ENCODE peak calls at places on chromosomes 6 and 20, in four cellular contexts. E, J, A and L are unnamed samples. For H3K9me3, the result is how much of the 10 kb centered on the place peaks cover.

GRCh38 chr6:26172496-26172958 is 85.3 kb downstream of the HFE start:
- DNase-seq in J (no peak), E (peak), A (peak), L (no peak)

GRCh38 chr6:47780510-47781356 is 1.1 kb upstream of the OPN5 start:
- DNase-seq in E (peak), J (peak), A (peak), L (peak)

GRCh38 chr6:144467921-144468320 is 182.8 kb downstream of the UTRN start:
- DNase-seq in A (no peak), J (no peak), E (no peak), L (no peak)

GRCh38 chr6:137191670-137192069 is 18.2 kb upstream of the IL22RA2 start:
- DNase-seq in E (no peak), J (no peak), A (no peak), L (no peak)

GRCh38 chr6:54655162-54655561 is 191.4 kb upstream of the FAM83B start:
- DNase-seq in E (no peak), J (no peak), A (no peak), L (no peak)

GRCh38 chr20:43911066-43911465 is 3.6 kb upstream of the TOX2 start:
- DNase-seq in J (no peak), E (no peak), A (no peak), L (no peak)

GRCh38 chr6:67277312-67277711 is 1357.8 kb upstream of the ADGRB3 start:
- DNase-seq in E (no peak), J (no peak), A (no peak), L (no peak)

GRCh38 chr20:3000852-3001523 is 42.4 kb upstream of the GNRH2 start:
- DNase-seq in J (no peak), A (peak), E (peak), L (peak)

GRCh38 chr6:34346175-34347119 is 46.0 kb downstream of the NUDT3 start:
- DNase-seq in E (no peak), J (no peak), A (peak), L (no peak)

GRCh38 chr6:165847407-165848098 is 184.5 kb upstream of the PDE10A start:
- DNase-seq in A (no peak), E (no peak), J (no peak), L (no peak)

GRCh38 chr20:33337531-33338165 is 54.6 kb downstream of the BPIFB1 start:
- DNase-seq in J (no peak), E (no peak), A (no peak), L (no peak)

GRCh38 chr20:53827996-53828672 is 234.5 kb upstream of the ZNF217 start:
- DNase-seq in J (no peak), A (no peak), E (no peak), L (peak)

GRCh38 chr6:41306187-41306854 is 19.8 kb upstream of the TREM1 start:
- DNase-seq in A (peak), E (peak), J (no peak), L (no peak)

GRCh38 chr20:31862506-31862905 is 7.8 kb downstream of the DUSP15 start:
- DNase-seq in J (no peak), E (no peak), A (no peak), L (no peak)

DNA sequence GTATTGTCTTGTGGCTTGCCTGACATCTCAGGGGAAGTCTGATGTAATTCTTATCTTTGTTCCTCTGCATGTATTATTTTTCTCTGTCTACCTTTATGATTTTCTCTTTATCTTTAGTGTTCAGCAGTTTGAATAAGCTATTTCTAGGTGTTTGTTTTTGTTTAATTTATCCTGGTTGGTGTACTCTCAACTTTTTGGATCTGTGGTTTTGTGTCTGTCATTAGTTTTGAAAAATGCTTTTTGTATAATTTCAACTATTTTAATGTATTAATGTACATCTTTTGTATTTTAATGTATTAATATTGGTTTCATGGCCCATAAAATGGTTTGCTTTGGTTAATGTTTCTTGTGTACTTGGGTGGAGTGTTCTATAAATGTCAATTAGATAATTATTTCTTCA is 15.9 kb upstream of the APCDD1L start:
- DNase-seq in E (no peak), J (no peak), A (no peak), L (no peak)
- H3K9me3 ChIP-seq in E (under half), J (under half), A (under half), L (under half)

GRCh38 chr20:48905322-48905647 is 16.2 kb upstream of the ARFGEF2 start:
- DNase-seq in E (no peak), J (no peak), A (no peak), L (no peak)
- H3K4me3 ChIP-seq in E (no peak), J (no peak), A (no peak), L (no peak)

GRCh38 chr6:118577972-118578371 is 29.9 kb downstream of the PLN start:
- DNase-seq in J (no peak), E (no peak), A (no peak), L (no peak)
- H3K9me3 ChIP-seq in J (under half), E (half or more), A (under half), L (under half)

DNA sequence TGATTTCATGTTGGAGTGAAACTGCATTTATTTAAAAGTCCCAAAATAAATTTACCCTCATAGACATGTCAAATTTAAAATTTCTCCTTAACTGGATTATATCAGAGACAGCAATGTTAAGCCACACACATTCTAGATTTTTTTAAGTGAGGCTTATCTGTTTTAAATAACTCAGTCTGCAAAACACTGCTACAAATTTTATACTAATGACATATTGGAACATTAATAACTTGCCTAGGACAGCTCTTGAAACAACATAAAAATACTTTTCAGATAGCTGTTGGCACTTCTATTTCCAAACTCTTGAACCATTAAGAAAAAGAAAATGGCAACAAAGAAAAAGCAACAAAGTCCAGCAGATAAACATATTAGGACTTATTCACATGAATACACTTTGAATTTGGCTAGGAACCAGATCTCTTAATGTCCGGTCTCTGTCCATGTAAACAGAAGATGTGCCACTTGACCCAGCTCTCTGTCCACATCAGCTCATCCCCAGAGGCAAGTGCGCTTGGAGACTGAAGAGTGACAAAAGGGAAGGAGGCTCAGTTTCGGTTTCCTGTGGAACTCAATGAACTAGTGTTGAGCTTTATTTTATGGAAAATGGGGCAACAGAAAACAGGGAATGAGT is 219.3 kb upstream of the THBS2 start:
- DNase-seq in A (no peak), E (no peak), J (no peak), L (no peak)
- H3K4me3 ChIP-seq in A (no peak), E (no peak), J (no peak), L (no peak)

DNA sequence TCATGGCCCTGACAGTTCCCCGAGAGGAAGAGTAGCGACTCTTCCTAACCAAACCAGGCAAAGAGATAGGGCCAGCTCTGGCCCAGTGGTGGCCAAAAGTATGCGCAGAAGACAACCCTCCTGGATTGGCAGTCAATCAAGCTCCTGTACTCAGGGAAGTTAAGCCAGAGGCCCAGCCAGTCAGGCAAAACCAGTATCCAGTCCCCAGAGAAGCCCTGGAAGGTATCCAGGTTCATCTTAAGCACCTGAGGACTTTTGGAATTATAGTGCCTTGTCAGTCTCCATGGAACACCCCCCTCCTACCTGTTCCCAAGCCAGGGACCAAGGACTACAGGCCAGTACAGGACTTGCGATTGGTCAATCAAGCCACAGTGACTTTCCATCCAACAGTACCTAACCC is 298.3 kb downstream of the RNGTT start:
- DNase-seq in A (no peak), J (no peak), E (no peak), L (no peak)
- H3K9me3 ChIP-seq in A (under half), J (under half), E (under half), L (under half)

GRCh38 chr6:125533710-125534397 is 215.6 kb upstream of the HEY2 start:
- DNase-seq in A (no peak), J (no peak), E (no peak), L (no peak)
- H3K4me3 ChIP-seq in A (no peak), J (no peak), E (no peak), L (no peak)

DNA sequence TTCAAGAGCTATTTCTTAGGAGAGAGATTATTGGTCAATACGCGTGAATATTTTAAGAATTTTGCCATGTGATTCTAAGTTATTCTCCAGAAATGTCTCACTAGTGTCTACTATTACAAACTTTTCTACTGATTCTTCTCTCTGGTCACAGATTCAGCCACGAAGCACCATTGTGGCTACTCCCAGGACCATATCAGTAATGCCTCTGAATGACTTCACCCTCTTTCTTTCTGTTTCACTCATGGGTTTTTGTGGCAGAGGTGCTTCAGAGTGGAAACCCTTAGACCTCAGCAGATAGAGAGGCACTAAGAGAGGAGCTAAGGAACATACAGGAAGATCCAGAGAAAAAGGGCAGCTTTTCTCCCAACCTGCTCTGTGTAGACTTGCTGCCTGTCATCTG is 211.3 kb downstream of the CBLN4 start:
- DNase-seq in E (no peak), A (no peak), J (no peak), L (no peak)
- H3K9me3 ChIP-seq in E (under half), A (under half), J (under half), L (under half)

GRCh38 chr6:71886184-71887005 is at the start of gene RIMS1:
- DNase-seq in E (peak), A (no peak), J (peak), L (no peak)
- H3K4me3 ChIP-seq in E (no peak), A (no peak), J (no peak), L (peak)

GRCh38 chr6:117627533-117627932 is 25.2 kb upstream of the GOPC start:
- DNase-seq in E (no peak), J (no peak), A (peak), L (no peak)
- H3K9me3 ChIP-seq in E (under half), J (under half), A (under half), L (under half)